ENCODE peak calls at places on chromosomes 13 and 19, in eight cellular contexts. One of them, this sample, is unnamed.

GRCh38 chr19:16259385-16260159 is 61.9 kb downstream of the AP1M1 start:
- DNase-seq in heart right ventricle: no peak
- DNase-seq in mucosa of descending colon: no peak
- DNase-seq in cardiac muscle cell: no peak
- DNase-seq in thoracic aorta: no peak
- DNase-seq in cardiac fibroblast: no peak
- DNase-seq in tibial nerve: no peak
- DNase-seq in psoas muscle: peak
- DNase-seq in this sample: peak

GRCh38 chr13:110363009-110363408 is 55.9 kb downstream of the COL4A2 start:
- DNase-seq in heart right ventricle: no peak
- DNase-seq in mucosa of descending colon: no peak
- DNase-seq in cardiac muscle cell: no peak
- DNase-seq in thoracic aorta: no peak
- DNase-seq in cardiac fibroblast: no peak
- DNase-seq in tibial nerve: no peak
- DNase-seq in psoas muscle: no peak
- DNase-seq in this sample: no peak

GRCh38 chr13:46648166-46648607 is 95.2 kb downstream of the LRCH1 start:
- DNase-seq in heart right ventricle: no peak
- DNase-seq in mucosa of descending colon: peak
- DNase-seq in cardiac muscle cell: no peak
- DNase-seq in thoracic aorta: no peak
- DNase-seq in cardiac fibroblast: peak
- DNase-seq in tibial nerve: no peak
- DNase-seq in psoas muscle: no peak
- DNase-seq in this sample: peak

GRCh38 chr19:17041994-17042393 is 15.4 kb upstream of the CPAMD8 start:
- DNase-seq in heart right ventricle: peak
- DNase-seq in mucosa of descending colon: peak
- DNase-seq in cardiac muscle cell: peak
- DNase-seq in thoracic aorta: no peak
- DNase-seq in cardiac fibroblast: no peak
- DNase-seq in tibial nerve: no peak
- DNase-seq in psoas muscle: no peak
- DNase-seq in this sample: no peak

GRCh38 chr13:102825921-102826706 is 19.7 kb upstream of the ERCC5 start:
- DNase-seq in heart right ventricle: no peak
- DNase-seq in mucosa of descending colon: no peak
- DNase-seq in cardiac muscle cell: peak
- DNase-seq in thoracic aorta: no peak
- DNase-seq in cardiac fibroblast: peak
- DNase-seq in tibial nerve: no peak
- DNase-seq in psoas muscle: no peak
- DNase-seq in this sample: no peak

GRCh38 chr13:40550130-40550529 is 116.3 kb downstream of the FOXO1 start:
- DNase-seq in heart right ventricle: no peak
- DNase-seq in mucosa of descending colon: no peak
- DNase-seq in cardiac muscle cell: peak
- DNase-seq in thoracic aorta: no peak
- DNase-seq in cardiac fibroblast: peak
- DNase-seq in tibial nerve: no peak
- DNase-seq in psoas muscle: no peak
- DNase-seq in this sample: no peak

GRCh38 chr13:71320452-71320851 is 546.6 kb downstream of the DACH1 start:
- DNase-seq in heart right ventricle: no peak
- DNase-seq in mucosa of descending colon: peak
- DNase-seq in cardiac muscle cell: peak
- DNase-seq in thoracic aorta: no peak
- DNase-seq in cardiac fibroblast: peak
- DNase-seq in tibial nerve: no peak
- DNase-seq in psoas muscle: no peak
- DNase-seq in this sample: peak

GRCh38 chr13:27120811-27121210 is 50.8 kb downstream of the USP12 start:
- DNase-seq in heart right ventricle: no peak
- DNase-seq in mucosa of descending colon: no peak
- DNase-seq in cardiac muscle cell: peak
- DNase-seq in thoracic aorta: no peak
- DNase-seq in cardiac fibroblast: no peak
- DNase-seq in tibial nerve: no peak
- DNase-seq in psoas muscle: no peak
- DNase-seq in this sample: no peak

GRCh38 chr19:14758816-14759215 is 19.5 kb downstream of the ADGRE2 start:
- DNase-seq in heart right ventricle: no peak
- DNase-seq in mucosa of descending colon: peak
- DNase-seq in cardiac muscle cell: no peak
- DNase-seq in thoracic aorta: no peak
- DNase-seq in cardiac fibroblast: no peak
- DNase-seq in tibial nerve: no peak
- DNase-seq in psoas muscle: no peak
- DNase-seq in this sample: no peak

GRCh38 chr13:23644527-23644926 is 74.3 kb downstream of the TNFRSF19 start:
- DNase-seq in heart right ventricle: no peak
- DNase-seq in mucosa of descending colon: no peak
- DNase-seq in cardiac muscle cell: peak
- DNase-seq in thoracic aorta: no peak
- DNase-seq in cardiac fibroblast: peak
- DNase-seq in tibial nerve: no peak
- DNase-seq in psoas muscle: no peak
- DNase-seq in this sample: no peak

GRCh38 chr13:75788494-75788991 is 152.4 kb downstream of the LMO7 start:
- DNase-seq in heart right ventricle: peak
- DNase-seq in mucosa of descending colon: peak
- DNase-seq in cardiac muscle cell: peak
- DNase-seq in thoracic aorta: no peak
- DNase-seq in cardiac fibroblast: peak
- DNase-seq in tibial nerve: no peak
- DNase-seq in psoas muscle: peak
- DNase-seq in this sample: no peak

GRCh38 chr19:512548-513365 is 5.5 kb downstream of the TPGS1 start:
- DNase-seq in heart right ventricle: no peak
- DNase-seq in mucosa of descending colon: peak
- DNase-seq in cardiac muscle cell: no peak
- DNase-seq in thoracic aorta: no peak
- DNase-seq in cardiac fibroblast: no peak
- DNase-seq in tibial nerve: no peak
- DNase-seq in psoas muscle: peak
- DNase-seq in this sample: no peak

GRCh38 chr13:30216111-30216510 is 91.2 kb downstream of the KATNAL1 start:
- DNase-seq in heart right ventricle: no peak
- DNase-seq in mucosa of descending colon: no peak
- DNase-seq in cardiac muscle cell: no peak
- DNase-seq in thoracic aorta: no peak
- DNase-seq in cardiac fibroblast: no peak
- DNase-seq in tibial nerve: no peak
- DNase-seq in psoas muscle: no peak
- DNase-seq in this sample: no peak

DNA sequence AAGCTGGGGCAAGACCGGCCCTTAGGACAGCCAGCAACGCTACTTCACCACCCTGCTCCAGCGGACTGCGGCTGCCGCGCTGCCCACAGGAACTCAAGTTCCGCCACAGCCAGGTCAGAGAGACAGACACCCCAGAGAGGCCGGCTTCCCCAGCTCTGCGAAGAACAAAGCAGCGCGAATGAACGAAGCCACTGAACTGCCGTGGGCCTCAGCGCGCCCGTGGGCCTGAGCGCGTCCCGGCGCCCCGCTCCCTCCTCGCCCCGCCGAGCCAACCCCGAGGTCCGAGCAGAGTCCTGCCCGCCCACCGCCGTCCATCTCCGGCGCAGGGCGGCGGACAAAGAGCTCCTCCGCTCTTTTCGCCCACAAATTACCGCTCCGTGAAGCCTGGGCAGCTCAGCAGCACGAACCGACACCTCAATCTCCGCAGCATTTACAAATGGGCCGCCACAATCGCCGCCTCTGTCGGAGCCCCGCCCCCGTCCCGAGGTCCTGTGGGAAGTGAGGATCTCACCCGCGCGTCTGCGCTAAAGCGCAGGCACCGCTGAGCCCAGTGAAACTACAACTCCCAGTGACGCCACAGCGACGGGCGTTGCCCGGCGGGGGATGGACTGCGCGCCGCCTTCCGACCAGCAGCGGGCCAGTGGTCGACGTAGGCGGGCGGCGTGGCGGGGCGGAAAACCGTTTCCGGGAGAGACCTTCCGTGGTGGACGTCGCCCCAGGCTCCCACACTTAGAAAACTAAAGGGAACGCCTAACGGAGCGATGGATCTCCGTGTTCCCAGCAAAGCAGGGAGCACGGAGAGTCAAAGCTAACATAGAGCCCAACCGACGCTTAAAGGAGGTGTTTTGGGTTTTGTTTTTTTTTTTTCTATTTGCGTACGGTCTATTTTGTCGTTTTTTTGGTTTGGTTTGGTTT is 158.7 kb downstream of the RNF17 start:
- DNase-seq in heart right ventricle: peak
- DNase-seq in mucosa of descending colon: peak
- DNase-seq in cardiac muscle cell: peak
- DNase-seq in thoracic aorta: peak
- DNase-seq in cardiac fibroblast: peak
- DNase-seq in tibial nerve: peak
- DNase-seq in psoas muscle: peak
- DNase-seq in this sample: peak
- TF ChIP-seq CTCF in heart right ventricle: no peak
- TF ChIP-seq CTCF in mucosa of descending colon: peak
- TF ChIP-seq CTCF in cardiac muscle cell: no peak
- TF ChIP-seq CTCF in thoracic aorta: peak
- TF ChIP-seq CTCF in cardiac fibroblast: no peak
- TF ChIP-seq CTCF in tibial nerve: no peak
- TF ChIP-seq CTCF in psoas muscle: peak
- TF ChIP-seq CTCF in this sample: no peak

GRCh38 chr19:46744005-46744691 is 1.7 kb upstream of the FKRP start:
- DNase-seq in heart right ventricle: no peak
- DNase-seq in mucosa of descending colon: no peak
- DNase-seq in cardiac muscle cell: no peak
- DNase-seq in thoracic aorta: no peak
- DNase-seq in cardiac fibroblast: no peak
- DNase-seq in tibial nerve: no peak
- DNase-seq in psoas muscle: no peak
- DNase-seq in this sample: no peak

GRCh38 chr19:46745030-46745429 is 827 bp upstream of the FKRP start:
- DNase-seq in heart right ventricle: no peak
- DNase-seq in mucosa of descending colon: no peak
- DNase-seq in cardiac muscle cell: no peak
- DNase-seq in thoracic aorta: no peak
- DNase-seq in cardiac fibroblast: no peak
- DNase-seq in tibial nerve: no peak
- DNase-seq in psoas muscle: no peak
- DNase-seq in this sample: no peak

GRCh38 chr19:46737761-46738171 is 8.1 kb upstream of the FKRP start:
- DNase-seq in heart right ventricle: no peak
- DNase-seq in mucosa of descending colon: no peak
- DNase-seq in cardiac muscle cell: no peak
- DNase-seq in thoracic aorta: no peak
- DNase-seq in cardiac fibroblast: no peak
- DNase-seq in tibial nerve: no peak
- DNase-seq in psoas muscle: no peak
- DNase-seq in this sample: no peak

GRCh38 chr19:46739290-46739771 is 6.5 kb upstream of the FKRP start:
- DNase-seq in heart right ventricle: peak
- DNase-seq in mucosa of descending colon: no peak
- DNase-seq in cardiac muscle cell: no peak
- DNase-seq in thoracic aorta: no peak
- DNase-seq in cardiac fibroblast: no peak
- DNase-seq in tibial nerve: no peak
- DNase-seq in psoas muscle: peak
- DNase-seq in this sample: no peak

GRCh38 chr19:46741447-46741846 is 4.4 kb upstream of the FKRP start:
- DNase-seq in heart right ventricle: no peak
- DNase-seq in mucosa of descending colon: no peak
- DNase-seq in cardiac muscle cell: no peak
- DNase-seq in thoracic aorta: no peak
- DNase-seq in cardiac fibroblast: no peak
- DNase-seq in tibial nerve: no peak
- DNase-seq in psoas muscle: no peak
- DNase-seq in this sample: no peak
- H3K4me3 ChIP-seq in heart right ventricle: no peak
- H3K4me3 ChIP-seq in mucosa of descending colon: no peak
- H3K4me3 ChIP-seq in cardiac muscle cell: no peak
- H3K4me3 ChIP-seq in thoracic aorta: no peak
- H3K4me3 ChIP-seq in cardiac fibroblast: no peak
- H3K4me3 ChIP-seq in tibial nerve: no peak
- H3K4me3 ChIP-seq in psoas muscle: no peak
- H3K4me3 ChIP-seq in this sample: no peak

GRCh38 chr13:108185218-108185617 is 30.1 kb downstream of the LIG4 start:
- DNase-seq in heart right ventricle: no peak
- DNase-seq in mucosa of descending colon: no peak
- DNase-seq in cardiac muscle cell: no peak
- DNase-seq in thoracic aorta: no peak
- DNase-seq in cardiac fibroblast: no peak
- DNase-seq in tibial nerve: no peak
- DNase-seq in psoas muscle: no peak
- DNase-seq in this sample: no peak

GRCh38 chr13:108193806-108194205 is 21.5 kb downstream of the LIG4 start:
- DNase-seq in heart right ventricle: no peak
- DNase-seq in mucosa of descending colon: no peak
- DNase-seq in cardiac muscle cell: no peak
- DNase-seq in thoracic aorta: no peak
- DNase-seq in cardiac fibroblast: no peak
- DNase-seq in tibial nerve: no peak
- DNase-seq in psoas muscle: no peak
- DNase-seq in this sample: no peak

GRCh38 chr13:108182652-108183051 is 32.7 kb downstream of the LIG4 start:
- DNase-seq in heart right ventricle: no peak
- DNase-seq in mucosa of descending colon: peak
- DNase-seq in cardiac muscle cell: no peak
- DNase-seq in thoracic aorta: no peak
- DNase-seq in cardiac fibroblast: no peak
- DNase-seq in tibial nerve: no peak
- DNase-seq in psoas muscle: no peak
- DNase-seq in this sample: no peak

GRCh38 chr13:108190897-108191296 is 24.4 kb downstream of the LIG4 start:
- DNase-seq in heart right ventricle: no peak
- DNase-seq in mucosa of descending colon: no peak
- DNase-seq in cardiac muscle cell: no peak
- DNase-seq in thoracic aorta: no peak
- DNase-seq in cardiac fibroblast: no peak
- DNase-seq in tibial nerve: no peak
- DNase-seq in psoas muscle: no peak
- DNase-seq in this sample: no peak

DNA sequence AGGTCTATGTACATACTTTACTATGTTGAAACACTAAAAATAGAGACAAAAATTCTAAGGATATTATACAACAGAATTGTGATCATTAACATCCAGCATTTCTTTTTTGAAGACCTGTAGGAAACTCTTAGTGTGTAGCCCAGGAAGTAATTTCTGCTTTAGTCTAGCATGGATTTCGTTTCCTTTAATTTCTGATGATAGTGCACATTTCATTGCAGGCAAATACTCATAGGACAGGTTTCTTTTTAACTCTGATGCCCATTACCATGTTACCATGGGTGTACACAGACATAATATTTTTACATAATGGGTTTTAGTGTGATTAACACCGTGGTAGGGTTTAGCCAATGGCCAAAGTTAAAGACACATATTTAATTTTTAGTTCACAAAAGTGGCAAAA is 27.1 kb downstream of the LIG4 start:
- DNase-seq in heart right ventricle: no peak
- DNase-seq in mucosa of descending colon: no peak
- DNase-seq in cardiac muscle cell: no peak
- DNase-seq in thoracic aorta: no peak
- DNase-seq in cardiac fibroblast: no peak
- DNase-seq in tibial nerve: no peak
- DNase-seq in psoas muscle: no peak
- DNase-seq in this sample: no peak
- TF ChIP-seq CTCF in heart right ventricle: no peak
- TF ChIP-seq CTCF in mucosa of descending colon: no peak
- TF ChIP-seq CTCF in cardiac muscle cell: no peak
- TF ChIP-seq CTCF in thoracic aorta: no peak
- TF ChIP-seq CTCF in cardiac fibroblast: no peak
- TF ChIP-seq CTCF in tibial nerve: no peak
- TF ChIP-seq CTCF in psoas muscle: no peak
- TF ChIP-seq CTCF in this sample: no peak

GRCh38 chr19:50413531-50413930 is 5.2 kb upstream of the SPIB start:
- DNase-seq in heart right ventricle: no peak
- DNase-seq in mucosa of descending colon: no peak
- DNase-seq in cardiac muscle cell: no peak
- DNase-seq in thoracic aorta: no peak
- DNase-seq in cardiac fibroblast: no peak
- DNase-seq in tibial nerve: no peak
- DNase-seq in psoas muscle: no peak
- DNase-seq in this sample: no peak
- H3K4me3 ChIP-seq in heart right ventricle: no peak
- H3K4me3 ChIP-seq in mucosa of descending colon: no peak
- H3K4me3 ChIP-seq in cardiac muscle cell: no peak
- H3K4me3 ChIP-seq in thoracic aorta: no peak
- H3K4me3 ChIP-seq in cardiac fibroblast: no peak
- H3K4me3 ChIP-seq in tibial nerve: no peak
- H3K4me3 ChIP-seq in psoas muscle: no peak
- H3K4me3 ChIP-seq in this sample: no peak